ENCODE peak calls at places on chromosomes 5 and 9, in seven cellular contexts. One of them, this sample, is unnamed.

GRCh38 chr9:134357631-134358025 is 31.4 kb downstream of the RXRA start:
- DNase-seq in IMR-90: no peak
- DNase-seq in lower lobe of right lung: no peak
- DNase-seq in bronchial epithelial cell: peak; percentile 34
- DNase-seq in psoas muscle: no peak
- DNase-seq in pancreas: no peak
- DNase-seq in Peyer's patch: no peak
- DNase-seq in this sample: no peak

GRCh38 chr9:76464706-76465105 is 5.7 kb downstream of the GCNT1 start:
- DNase-seq in IMR-90: no peak
- DNase-seq in lower lobe of right lung: no peak
- DNase-seq in bronchial epithelial cell: no peak
- DNase-seq in psoas muscle: no peak
- DNase-seq in pancreas: no peak
- DNase-seq in Peyer's patch: no peak
- DNase-seq in this sample: no peak

GRCh38 chr5:43073597-43074546 is 33.8 kb upstream of the ANXA2R start:
- DNase-seq in IMR-90: peak; percentile 40
- DNase-seq in lower lobe of right lung: no peak
- DNase-seq in bronchial epithelial cell: peak; percentile 39
- DNase-seq in psoas muscle: no peak
- DNase-seq in pancreas: no peak
- DNase-seq in Peyer's patch: peak; percentile 60
- DNase-seq in this sample: no peak

GRCh38 chr9:128166169-128166568 is 6.1 kb downstream of the BBLN start:
- DNase-seq in IMR-90: no peak
- DNase-seq in lower lobe of right lung: no peak
- DNase-seq in bronchial epithelial cell: no peak
- DNase-seq in psoas muscle: no peak
- DNase-seq in pancreas: no peak
- DNase-seq in Peyer's patch: no peak
- DNase-seq in this sample: no peak

GRCh38 chr5:14909369-14909768 is 37.8 kb upstream of the ANKH start:
- DNase-seq in IMR-90: no peak
- DNase-seq in lower lobe of right lung: no peak
- DNase-seq in bronchial epithelial cell: no peak
- DNase-seq in psoas muscle: no peak
- DNase-seq in pancreas: no peak
- DNase-seq in Peyer's patch: no peak
- DNase-seq in this sample: no peak

GRCh38 chr5:84306617-84307016 is 78.1 kb downstream of the EDIL3 start:
- DNase-seq in IMR-90: peak; percentile 25
- DNase-seq in lower lobe of right lung: no peak
- DNase-seq in bronchial epithelial cell: no peak
- DNase-seq in psoas muscle: no peak
- DNase-seq in pancreas: no peak
- DNase-seq in Peyer's patch: no peak
- DNase-seq in this sample: no peak

GRCh38 chr5:65760504-65761275 is 38.7 kb downstream of the NLN start:
- DNase-seq in IMR-90: peak; percentile 13
- DNase-seq in lower lobe of right lung: no peak
- DNase-seq in bronchial epithelial cell: peak; percentile 57
- DNase-seq in psoas muscle: no peak
- DNase-seq in pancreas: peak; percentile 13
- DNase-seq in Peyer's patch: peak; percentile 69
- DNase-seq in this sample: no peak

GRCh38 chr5:9544056-9544455 is 1.8 kb downstream of the SEMA5A start:
- DNase-seq in IMR-90: peak; percentile 22
- DNase-seq in lower lobe of right lung: no peak
- DNase-seq in bronchial epithelial cell: no peak
- DNase-seq in psoas muscle: no peak
- DNase-seq in pancreas: no peak
- DNase-seq in Peyer's patch: no peak
- DNase-seq in this sample: no peak

GRCh38 chr5:148202531-148203092 is at the start of gene SPINK6:
- DNase-seq in IMR-90: no peak
- DNase-seq in lower lobe of right lung: no peak
- DNase-seq in bronchial epithelial cell: peak; percentile 92
- DNase-seq in psoas muscle: no peak
- DNase-seq in pancreas: no peak
- DNase-seq in Peyer's patch: no peak
- DNase-seq in this sample: no peak

GRCh38 chr5:134603059-134603458 is 29.6 kb downstream of the SAR1B start:
- DNase-seq in IMR-90: peak; percentile 87
- DNase-seq in lower lobe of right lung: no peak
- DNase-seq in bronchial epithelial cell: peak; percentile 65
- DNase-seq in psoas muscle: no peak
- DNase-seq in pancreas: no peak
- DNase-seq in Peyer's patch: no peak
- DNase-seq in this sample: no peak

GRCh38 chr5:3386676-3387075 is 209.0 kb upstream of the IRX1 start:
- DNase-seq in IMR-90: no peak
- DNase-seq in lower lobe of right lung: no peak
- DNase-seq in bronchial epithelial cell: no peak
- DNase-seq in psoas muscle: no peak
- DNase-seq in pancreas: no peak
- DNase-seq in Peyer's patch: no peak
- DNase-seq in this sample: peak; percentile 43

GRCh38 chr5:110323357-110323756 is 403.1 kb downstream of the TMEM232 start:
- DNase-seq in IMR-90: no peak
- DNase-seq in lower lobe of right lung: no peak
- DNase-seq in bronchial epithelial cell: no peak
- DNase-seq in psoas muscle: no peak
- DNase-seq in pancreas: no peak
- DNase-seq in Peyer's patch: no peak
- DNase-seq in this sample: no peak

GRCh38 chr9:124139001-124139400 is 118.7 kb upstream of the NEK6 start:
- DNase-seq in IMR-90: peak; percentile 75
- DNase-seq in lower lobe of right lung: no peak
- DNase-seq in bronchial epithelial cell: no peak
- DNase-seq in psoas muscle: no peak
- DNase-seq in pancreas: no peak
- DNase-seq in Peyer's patch: peak; percentile 43
- DNase-seq in this sample: no peak

GRCh38 chr9:133351908-133352634 is 4.1 kb downstream of the RPL7A start:
- DNase-seq in IMR-90: peak; percentile 60
- DNase-seq in lower lobe of right lung: no peak
- DNase-seq in bronchial epithelial cell: peak; percentile 70
- DNase-seq in psoas muscle: no peak
- DNase-seq in pancreas: no peak
- DNase-seq in Peyer's patch: peak; percentile 67
- DNase-seq in this sample: no peak

GRCh38 chr9:114779352-114779845 is 26.4 kb downstream of the TNFSF15 start:
- DNase-seq in IMR-90: no peak
- DNase-seq in lower lobe of right lung: peak; percentile 81
- DNase-seq in bronchial epithelial cell: peak; percentile 86
- DNase-seq in psoas muscle: peak; percentile 51
- DNase-seq in pancreas: peak; percentile 80
- DNase-seq in Peyer's patch: peak; percentile 93
- DNase-seq in this sample: peak; percentile 75

GRCh38 chr5:174145821-174146220 is 100.3 kb downstream of the NSG2 start:
- DNase-seq in IMR-90: no peak
- DNase-seq in lower lobe of right lung: no peak
- DNase-seq in bronchial epithelial cell: no peak
- DNase-seq in psoas muscle: no peak
- DNase-seq in pancreas: no peak
- DNase-seq in Peyer's patch: no peak
- DNase-seq in this sample: no peak
- TF ChIP-seq CTCF in IMR-90: no peak
- TF ChIP-seq CTCF in lower lobe of right lung: no peak
- TF ChIP-seq CTCF in bronchial epithelial cell: no peak
- TF ChIP-seq CTCF in psoas muscle: no peak
- TF ChIP-seq CTCF in pancreas: no peak
- TF ChIP-seq CTCF in Peyer's patch: no peak
- TF ChIP-seq CTCF in this sample: no peak

GRCh38 chr9:98235126-98235525 is 20.3 kb downstream of the TBC1D2 start:
- DNase-seq in IMR-90: peak; percentile 58
- DNase-seq in lower lobe of right lung: no peak
- DNase-seq in bronchial epithelial cell: no peak
- DNase-seq in psoas muscle: no peak
- DNase-seq in pancreas: no peak
- DNase-seq in Peyer's patch: no peak
- DNase-seq in this sample: no peak
- H3K4me3 ChIP-seq in IMR-90: no peak overlapping the region
- H3K4me3 ChIP-seq in lower lobe of right lung: no peak overlapping the region
- H3K4me3 ChIP-seq in bronchial epithelial cell: no peak overlapping the region
- H3K4me3 ChIP-seq in psoas muscle: no peak overlapping the region
- H3K4me3 ChIP-seq in pancreas: no peak overlapping the region
- H3K4me3 ChIP-seq in Peyer's patch: no peak overlapping the region
- H3K4me3 ChIP-seq in this sample: no peak overlapping the region

GRCh38 chr9:33113799-33114547 is 37.5 kb upstream of the SMU1 start:
- DNase-seq in IMR-90: no peak
- DNase-seq in lower lobe of right lung: no peak
- DNase-seq in bronchial epithelial cell: no peak
- DNase-seq in psoas muscle: no peak
- DNase-seq in pancreas: no peak
- DNase-seq in Peyer's patch: no peak
- DNase-seq in this sample: no peak
- H3K36me3 ChIP-seq in IMR-90: peaks cover 29% of the 10 kb centered on the region
- H3K36me3 ChIP-seq in lower lobe of right lung: peaks cover 91% of the 10 kb centered on the region
- H3K36me3 ChIP-seq in bronchial epithelial cell: peaks cover 34% of the 10 kb centered on the region
- H3K36me3 ChIP-seq in psoas muscle: no peaks in the 10 kb centered on the region
- H3K36me3 ChIP-seq in pancreas: peaks cover 2% of the 10 kb centered on the region
- H3K36me3 ChIP-seq in Peyer's patch: no peaks in the 10 kb centered on the region
- H3K36me3 ChIP-seq in this sample: peaks cover 50% of the 10 kb centered on the region

GRCh38 chr5:146565764-146566163 is 49.8 kb upstream of the GPR151 start:
- DNase-seq in IMR-90: peak; percentile 52
- DNase-seq in lower lobe of right lung: no peak
- DNase-seq in bronchial epithelial cell: peak; percentile 67
- DNase-seq in psoas muscle: no peak
- DNase-seq in pancreas: peak; percentile 32
- DNase-seq in Peyer's patch: peak; percentile 47
- DNase-seq in this sample: no peak
- TF ChIP-seq CTCF in IMR-90: peak; percentile 61
- TF ChIP-seq CTCF in lower lobe of right lung: peak; percentile 47
- TF ChIP-seq CTCF in bronchial epithelial cell: peak; percentile 60
- TF ChIP-seq CTCF in psoas muscle: peak; percentile 14
- TF ChIP-seq CTCF in pancreas: peak; percentile 41
- TF ChIP-seq CTCF in Peyer's patch: peak; percentile 43
- TF ChIP-seq CTCF in this sample: no peak

GRCh38 chr9:80797427-80797825 is 891.9 kb downstream of the TLE1 start:
- DNase-seq in IMR-90: no peak
- DNase-seq in lower lobe of right lung: no peak
- DNase-seq in bronchial epithelial cell: no peak
- DNase-seq in psoas muscle: no peak
- DNase-seq in pancreas: no peak
- DNase-seq in Peyer's patch: no peak
- DNase-seq in this sample: no peak
- H3K4me3 ChIP-seq in IMR-90: no peak overlapping the region
- H3K4me3 ChIP-seq in lower lobe of right lung: no peak overlapping the region
- H3K4me3 ChIP-seq in bronchial epithelial cell: no peak overlapping the region
- H3K4me3 ChIP-seq in psoas muscle: no peak overlapping the region
- H3K4me3 ChIP-seq in pancreas: no peak overlapping the region
- H3K4me3 ChIP-seq in Peyer's patch: no peak overlapping the region
- H3K4me3 ChIP-seq in this sample: no peak overlapping the region